ENCODE peak calls at places on chromosomes 13 and 19, in six cellular contexts. One of them, this sample, is unnamed.

GRCh38 chr13:112933649-112934048 is 35.4 kb upstream of the MCF2L start:
- DNase-seq in NCI-H748 treated with DMSO at 0.1 percent for 48 hours: no peak
- DNase-seq in CD8-positive, alpha-beta T cell: no peak
- DNase-seq in neural progenitor cell: no peak
- DNase-seq in NCI-H460: no peak
- DNase-seq in effector memory CD4-positive, alpha-beta T cell: no peak
- DNase-seq in this sample: no peak

GRCh38 chr13:84972907-84973306 is 826.3 kb downstream of the SLITRK6 start:
- DNase-seq in effector memory CD4-positive, alpha-beta T cell: no peak
- DNase-seq in NCI-H460: no peak
- DNase-seq in NCI-H748 treated with DMSO at 0.1 percent for 48 hours: no peak
- DNase-seq in neural progenitor cell: no peak
- DNase-seq in CD8-positive, alpha-beta T cell: no peak
- DNase-seq in this sample: no peak

GRCh38 chr19:41887711-41888382 is 4.9 kb downstream of the ARHGEF1 start:
- DNase-seq in NCI-H748 treated with DMSO at 0.1 percent for 48 hours: no peak
- DNase-seq in CD8-positive, alpha-beta T cell: peak; percentile 92
- DNase-seq in neural progenitor cell: no peak
- DNase-seq in NCI-H460: no peak
- DNase-seq in effector memory CD4-positive, alpha-beta T cell: peak; percentile 69
- DNase-seq in this sample: peak; percentile 77

GRCh38 chr19:58476498-58477015 is 405 bp downstream of the ZNF446 start:
- DNase-seq in neural progenitor cell: no peak
- DNase-seq in effector memory CD4-positive, alpha-beta T cell: no peak
- DNase-seq in NCI-H748 treated with DMSO at 0.1 percent for 48 hours: no peak
- DNase-seq in CD8-positive, alpha-beta T cell: no peak
- DNase-seq in NCI-H460: no peak
- DNase-seq in this sample: peak; percentile 32

GRCh38 chr19:50803633-50804419 is 13.6 kb downstream of the ACP4 start:
- DNase-seq in NCI-H460: no peak
- DNase-seq in neural progenitor cell: peak; percentile 83
- DNase-seq in CD8-positive, alpha-beta T cell: no peak
- DNase-seq in NCI-H748 treated with DMSO at 0.1 percent for 48 hours: peak; percentile 64
- DNase-seq in effector memory CD4-positive, alpha-beta T cell: peak; percentile 9
- DNase-seq in this sample: peak; percentile 64

GRCh38 chr19:38993271-38993670 is 17.7 kb upstream of the FBXO17 start:
- DNase-seq in neural progenitor cell: no peak
- DNase-seq in effector memory CD4-positive, alpha-beta T cell: no peak
- DNase-seq in NCI-H460: no peak
- DNase-seq in CD8-positive, alpha-beta T cell: no peak
- DNase-seq in NCI-H748 treated with DMSO at 0.1 percent for 48 hours: no peak
- DNase-seq in this sample: no peak

GRCh38 chr13:30895773-30896172 is 10.3 kb upstream of the MEDAG start:
- DNase-seq in neural progenitor cell: peak; percentile 22
- DNase-seq in NCI-H460: no peak
- DNase-seq in CD8-positive, alpha-beta T cell: no peak
- DNase-seq in effector memory CD4-positive, alpha-beta T cell: no peak
- DNase-seq in NCI-H748 treated with DMSO at 0.1 percent for 48 hours: no peak
- DNase-seq in this sample: no peak

GRCh38 chr13:102299366-102299765 is 102.5 kb downstream of the FGF14 start:
- DNase-seq in CD8-positive, alpha-beta T cell: no peak
- DNase-seq in NCI-H460: no peak
- DNase-seq in effector memory CD4-positive, alpha-beta T cell: no peak
- DNase-seq in NCI-H748 treated with DMSO at 0.1 percent for 48 hours: no peak
- DNase-seq in neural progenitor cell: no peak
- DNase-seq in this sample: no peak

GRCh38 chr19:3625996-3626472 is 556 bp downstream of the CACTIN start:
- DNase-seq in effector memory CD4-positive, alpha-beta T cell: no peak
- DNase-seq in NCI-H460: no peak
- DNase-seq in neural progenitor cell: peak; percentile 9
- DNase-seq in NCI-H748 treated with DMSO at 0.1 percent for 48 hours: no peak
- DNase-seq in CD8-positive, alpha-beta T cell: no peak
- DNase-seq in this sample: no peak

GRCh38 chr19:48713864-48714755 is 5.4 kb downstream of the MAMSTR start:
- DNase-seq in CD8-positive, alpha-beta T cell: peak; percentile 95
- DNase-seq in effector memory CD4-positive, alpha-beta T cell: peak; percentile 96
- DNase-seq in neural progenitor cell: peak; percentile 100
- DNase-seq in NCI-H748 treated with DMSO at 0.1 percent for 48 hours: peak; percentile 99
- DNase-seq in NCI-H460: peak; percentile 98
- DNase-seq in this sample: peak; percentile 99

GRCh38 chr13:81247711-81248110 is 906.8 kb upstream of the SPRY2 start:
- DNase-seq in NCI-H460: no peak
- DNase-seq in neural progenitor cell: no peak
- DNase-seq in NCI-H748 treated with DMSO at 0.1 percent for 48 hours: no peak
- DNase-seq in effector memory CD4-positive, alpha-beta T cell: no peak
- DNase-seq in CD8-positive, alpha-beta T cell: no peak
- DNase-seq in this sample: no peak